ENCODE peak calls at places on chromosomes 16 and 17, in six cellular contexts. P is T-helper 22 cell, D is fibroblast of the conjunctiva, U is H4, R is HEK293T, S is fibroblast of the aortic adventitia. Y is an unnamed sample.

GRCh38 chr17:14269473-14269872 is 31.4 kb upstream of the HS3ST3B1 start:
- DNase-seq in P (no peak), D (no peak), U (no peak), R (no peak), S (no peak), Y (no peak)

GRCh38 chr16:14302031-14302398 is 230.9 kb downstream of the MRTFB start:
- DNase-seq in P (no peak), D (peak), U (peak), R (peak), S (peak), Y (no peak)

GRCh38 chr16:69340095-69340644 is 598 bp downstream of the NIP7 start:
- DNase-seq in P (no peak), D (no peak), U (no peak), R (no peak), S (no peak), Y (no peak)

GRCh38 chr17:73179387-73179786 is 13.5 kb upstream of the COG1 start:
- DNase-seq in P (no peak), D (no peak), U (no peak), R (no peak), S (no peak), Y (no peak)

GRCh38 chr16:74743668-74744299 is 30.8 kb downstream of the FA2H start:
- DNase-seq in P (no peak), D (no peak), U (peak), R (peak), S (peak), Y (no peak)

GRCh38 chr16:30927789-30928378 is 4.5 kb downstream of the FBXL19 start:
- DNase-seq in P (no peak), D (no peak), U (no peak), R (peak), S (peak), Y (peak)

GRCh38 chr17:36936455-36936934 is 780 bp upstream of the LHX1 start:
- DNase-seq in P (no peak), D (no peak), U (no peak), R (peak), S (no peak), Y (no peak)

GRCh38 chr16:51636913-51637743 is 486.1 kb upstream of the SALL1 start:
- DNase-seq in P (no peak), D (no peak), U (peak), R (no peak), S (no peak), Y (no peak)

GRCh38 chr16:86479419-86479818 is 30.9 kb upstream of the FOXF1 start:
- DNase-seq in P (no peak), D (no peak), U (no peak), R (no peak), S (no peak), Y (no peak)

GRCh38 chr17:65557349-65558310 is 3.8 kb downstream of the AXIN2 start:
- DNase-seq in P (peak), D (no peak), U (no peak), R (no peak), S (peak), Y (no peak)

GRCh38 chr16:7953360-7953759 is 620.7 kb downstream of the RBFOX1 start:
- DNase-seq in P (no peak), D (no peak), U (no peak), R (no peak), S (no peak), Y (no peak)

GRCh38 chr16:85291302-85292148 is 179.3 kb upstream of the CIBAR2 start:
- DNase-seq in P (no peak), D (no peak), U (no peak), R (no peak), S (no peak), Y (peak)

GRCh38 chr17:48240562-48241130 is 133.1 kb downstream of the SNX11 start:
- DNase-seq in P (no peak), D (no peak), U (peak), R (peak), S (no peak), Y (no peak)

GRCh38 chr17:933168-934083 is 46.1 kb downstream of the NXN start:
- DNase-seq in P (no peak), D (peak), U (peak), R (peak), S (peak), Y (peak)

GRCh38 chr16:11283820-11284248 is 2.7 kb upstream of the PRM1 start:
- DNase-seq in P (no peak), D (no peak), U (no peak), R (no peak), S (no peak), Y (no peak)

GRCh38 chr16:3149630-3150345 is 15.0 kb downstream of the ZNF213 start:
- DNase-seq in P (peak), D (no peak), U (no peak), R (peak), S (peak), Y (no peak)

GRCh38 chr16:351804-352520 is 561 bp downstream of the AXIN1 start:
- DNase-seq in P (peak), D (no peak), U (no peak), R (no peak), S (peak), Y (no peak)

GRCh38 chr16:70574595-70575271 is 51.1 kb downstream of the SF3B3 start:
- DNase-seq in P (no peak), D (no peak), U (no peak), R (no peak), S (no peak), Y (no peak)

GRCh38 chr17:5509482-5509881 is 23.1 kb downstream of the MIS12 start:
- DNase-seq in P (no peak), D (no peak), U (peak), R (no peak), S (peak), Y (no peak)

GRCh38 chr16:77863250-77863649 is 74.9 kb downstream of the VAT1L start:
- DNase-seq in P (no peak), D (no peak), U (no peak), R (no peak), S (no peak), Y (no peak)

GRCh38 chr17:44324092-44324570 is 492 bp downstream of the SLC25A39 start:
- DNase-seq in P (no peak), D (no peak), U (no peak), R (no peak), S (no peak), Y (no peak)

GRCh38 chr17:38417210-38417951 is 10.9 kb upstream of the ARHGAP23 start:
- DNase-seq in P (no peak), D (no peak), U (no peak), R (no peak), S (no peak), Y (no peak)

GRCh38 chr16:30395992-30396560 is 856 bp downstream of the ZNF48 start:
- DNase-seq in P (no peak), D (no peak), U (no peak), R (peak), S (no peak), Y (no peak)

GRCh38 chr17:49516190-49516589 is 21.1 kb downstream of the NGFR start:
- DNase-seq in P (no peak), D (no peak), U (no peak), R (no peak), S (peak), Y (no peak)

GRCh38 chr16:27436921-27437650 is 35.1 kb downstream of the IL21R start:
- DNase-seq in P (no peak), D (no peak), U (no peak), R (no peak), S (no peak), Y (no peak)

GRCh38 chr17:78114831-78115723 is 13.5 kb downstream of the TMC6 start:
- DNase-seq in P (no peak), D (no peak), U (no peak), R (no peak), S (no peak), Y (peak)

GRCh38 chr17:51427259-51428255 is 167.2 kb downstream of the UTP18 start:
- DNase-seq in P (peak), D (peak), U (no peak), R (no peak), S (no peak), Y (no peak)

GRCh38 chr17:11144358-11145233 is 96.4 kb upstream of the SHISA6 start:
- DNase-seq in P (no peak), D (no peak), U (peak), R (peak), S (peak), Y (peak)

GRCh38 chr16:85019659-85020245 is 7.8 kb upstream of the KIAA0513 start:
- DNase-seq in P (no peak), D (no peak), U (no peak), R (no peak), S (peak), Y (no peak)

GRCh38 chr16:51391798-51392511 is 240.9 kb upstream of the SALL1 start:
- DNase-seq in P (no peak), D (no peak), U (no peak), R (no peak), S (no peak), Y (no peak)

Y was measured in pons.